ENCODE peak calls at places on chromosomes 6 and 20, in eight cellular contexts. N, O, U, R, Q, D, B and I are unnamed samples.

GRCh38 chr6:88586371-88587157 is 376.9 kb downstream of the RNGTT start:
- DNase-seq in N (no peak), O (no peak), U (peak), R (no peak), Q (no peak), D (no peak), B (no peak), I (no peak)

GRCh38 chr20:16860914-16861313 is 112.8 kb downstream of the OTOR start:
- DNase-seq in N (no peak), O (no peak), U (no peak), R (no peak), Q (no peak), D (no peak), B (no peak), I (no peak)

GRCh38 chr20:44398303-44398702 is 42.8 kb downstream of the HNF4A start:
- DNase-seq in N (no peak), O (no peak), U (no peak), R (no peak), Q (no peak), D (no peak), B (no peak), I (peak)

GRCh38 chr6:150560004-150560883 is 39.4 kb upstream of the PLEKHG1 start:
- DNase-seq in N (no peak), O (no peak), U (no peak), R (no peak), Q (no peak), D (no peak), B (no peak), I (no peak)

GRCh38 chr20:17916365-17916996 is 52.1 kb downstream of the SNX5 start:
- DNase-seq in N (no peak), O (no peak), U (no peak), R (no peak), Q (no peak), D (no peak), B (no peak), I (no peak)

GRCh38 chr6:160793652-160794051 is 91.6 kb downstream of the PLG start:
- DNase-seq in N (no peak), O (no peak), U (no peak), R (no peak), Q (no peak), D (no peak), B (no peak), I (no peak)

GRCh38 chr6:106799008-106799952 is 169.9 kb downstream of the QRSL1 start:
- DNase-seq in N (no peak), O (no peak), U (peak), R (peak), Q (peak), D (no peak), B (no peak), I (peak)

GRCh38 chr6:70312165-70312564 is 9.3 kb upstream of the COL9A1 start:
- DNase-seq in N (peak), O (no peak), U (no peak), R (no peak), Q (peak), D (no peak), B (no peak), I (peak)

GRCh38 chr6:11224252-11224965 is 8.1 kb downstream of the NEDD9 start:
- DNase-seq in N (no peak), O (no peak), U (no peak), R (no peak), Q (no peak), D (no peak), B (no peak), I (no peak)

GRCh38 chr20:54793270-54793992 is 318.0 kb downstream of the DOK5 start:
- DNase-seq in N (no peak), O (no peak), U (no peak), R (no peak), Q (no peak), D (no peak), B (no peak), I (no peak)

GRCh38 chr6:105667061-105667460 is 264.2 kb upstream of the PREP start:
- DNase-seq in N (no peak), O (no peak), U (no peak), R (no peak), Q (no peak), D (no peak), B (no peak), I (no peak)

GRCh38 chr20:17226410-17227198 is at the start of gene PCSK2:
- DNase-seq in N (no peak), O (peak), U (peak), R (no peak), Q (no peak), D (peak), B (peak), I (no peak)

GRCh38 chr6:20978176-20978614 is 443.9 kb downstream of the CDKAL1 start:
- DNase-seq in N (peak), O (no peak), U (no peak), R (peak), Q (no peak), D (no peak), B (no peak), I (peak)

GRCh38 chr6:33425668-33426577 is 6.1 kb downstream of the SYNGAP1 start:
- DNase-seq in N (peak), O (peak), U (peak), R (peak), Q (peak), D (peak), B (peak), I (peak)

GRCh38 chr20:61954276-61955021 is 111.2 kb downstream of the TAF4 start:
- DNase-seq in N (no peak), O (peak), U (no peak), R (no peak), Q (no peak), D (peak), B (peak), I (no peak)

GRCh38 chr6:98384766-98385165 is 449.6 kb upstream of the POU3F2 start:
- DNase-seq in N (no peak), O (no peak), U (peak), R (no peak), Q (no peak), D (no peak), B (no peak), I (no peak)

GRCh38 chr6:104527311-104527710 is 332.4 kb downstream of the HACE1 start:
- DNase-seq in N (no peak), O (no peak), U (no peak), R (no peak), Q (no peak), D (no peak), B (no peak), I (no peak)

GRCh38 chr6:160692369-160692959 is 9.6 kb upstream of the PLG start:
- DNase-seq in N (no peak), O (no peak), U (no peak), R (no peak), Q (no peak), D (no peak), B (no peak), I (no peak)

GRCh38 chr6:86147311-86147710 is 504.6 kb upstream of the SYNCRIP start:
- DNase-seq in N (no peak), O (no peak), U (no peak), R (no peak), Q (no peak), D (no peak), B (no peak), I (no peak)

GRCh38 chr20:49687595-49688567 is 25.8 kb downstream of the B4GALT5 start:
- DNase-seq in N (no peak), O (no peak), U (peak), R (no peak), Q (no peak), D (no peak), B (no peak), I (no peak)

GRCh38 chr6:130259140-130259539 is 36.4 kb upstream of the SAMD3 start:
- DNase-seq in N (no peak), O (no peak), U (no peak), R (no peak), Q (no peak), D (no peak), B (no peak), I (no peak)

GRCh38 chr6:130262008-130262407 is 39.3 kb upstream of the SAMD3 start:
- DNase-seq in N (no peak), O (no peak), U (no peak), R (no peak), Q (no peak), D (no peak), B (no peak), I (no peak)

GRCh38 chr6:130259557-130259956 is 36.8 kb upstream of the SAMD3 start:
- DNase-seq in N (no peak), O (no peak), U (no peak), R (peak), Q (no peak), D (no peak), B (no peak), I (no peak)
- H3K4me3 ChIP-seq in N (no peak), O (no peak), U (no peak), R (no peak), Q (no peak), D (no peak), B (no peak), I (no peak)

GRCh38 chr6:56955171-56956155 is 556 bp downstream of the BEND6 start:
- DNase-seq in N (peak), O (peak), U (peak), R (peak), Q (peak), D (peak), B (peak), I (peak)
- TF ChIP-seq CTCF in N (peak), O (peak), U (peak), R (peak), Q (peak), D (peak), B (peak), I (peak)

GRCh38 chr20:36745234-36745926 is 510 bp downstream of the NDRG3 start:
- DNase-seq in N (no peak), O (peak), U (peak), R (no peak), Q (no peak), D (peak), B (no peak), I (no peak)

GRCh38 chr20:36745927-36746659 is at the start of gene NDRG3:
- DNase-seq in N (peak), O (peak), U (peak), R (peak), Q (peak), D (peak), B (peak), I (peak)

GRCh38 chr20:36744764-36745191 is 1.1 kb downstream of the NDRG3 start:
- DNase-seq in N (no peak), O (no peak), U (peak), R (no peak), Q (peak), D (peak), B (no peak), I (no peak)

GRCh38 chr20:36742558-36742957 is 3.3 kb downstream of the NDRG3 start:
- DNase-seq in N (no peak), O (no peak), U (no peak), R (no peak), Q (no peak), D (no peak), B (no peak), I (no peak)

GRCh38 chr20:36744243-36744642 is 1.6 kb downstream of the NDRG3 start:
- DNase-seq in N (no peak), O (no peak), U (no peak), R (no peak), Q (no peak), D (no peak), B (no peak), I (no peak)
- H3K4me3 ChIP-seq in N (no peak), O (peak), U (no peak), R (no peak), Q (peak), D (peak), B (no peak), I (no peak)

GRCh38 chr20:9500121-9500911 is 14.1 kb upstream of the LAMP5 start:
- DNase-seq in N (no peak), O (no peak), U (no peak), R (no peak), Q (no peak), D (no peak), B (no peak), I (no peak)
- TF ChIP-seq CTCF in N (no peak), O (no peak), U (no peak), R (no peak), Q (no peak), D (no peak), B (no peak), I (no peak)